ENCODE peak calls at places on chromosomes 16 and 17, in ten cellular contexts. One of them, this sample, is unnamed.

GRCh38 chr16:69796285-69797118 is 34.4 kb downstream of the WWP2 start:
- DNase-seq in spleen: no peak
- DNase-seq in heart left ventricle: no peak
- DNase-seq in prostate gland: peak
- DNase-seq in ovary: no peak
- DNase-seq in Peyer's patch: peak
- DNase-seq in IMR-90: peak
- DNase-seq in A549: peak
- DNase-seq in tibial nerve: peak
- DNase-seq in uterus: peak
- DNase-seq in this sample: peak

GRCh38 chr17:33896309-33896708 is 358.8 kb upstream of the CCL2 start:
- DNase-seq in ovary: no peak
- DNase-seq in Peyer's patch: no peak
- DNase-seq in A549: no peak
- DNase-seq in tibial nerve: no peak
- DNase-seq in uterus: no peak
- DNase-seq in IMR-90: no peak
- DNase-seq in heart left ventricle: no peak
- DNase-seq in spleen: no peak
- DNase-seq in prostate gland: no peak
- DNase-seq in this sample: no peak

GRCh38 chr17:82126479-82127314 is 28.7 kb upstream of the FASN start:
- DNase-seq in uterus: no peak
- DNase-seq in IMR-90: no peak
- DNase-seq in heart left ventricle: no peak
- DNase-seq in spleen: no peak
- DNase-seq in A549: no peak
- DNase-seq in tibial nerve: no peak
- DNase-seq in Peyer's patch: peak
- DNase-seq in ovary: no peak
- DNase-seq in prostate gland: no peak
- DNase-seq in this sample: no peak

GRCh38 chr17:41060052-41060604 is at the start of gene KRTAP2-3:
- DNase-seq in Peyer's patch: no peak
- DNase-seq in prostate gland: no peak
- DNase-seq in A549: peak
- DNase-seq in IMR-90: peak
- DNase-seq in tibial nerve: no peak
- DNase-seq in spleen: no peak
- DNase-seq in uterus: no peak
- DNase-seq in heart left ventricle: no peak
- DNase-seq in ovary: no peak
- DNase-seq in this sample: no peak

GRCh38 chr17:48642059-48642842 is 16.1 kb upstream of the HOXB9 start:
- DNase-seq in tibial nerve: no peak
- DNase-seq in IMR-90: no peak
- DNase-seq in uterus: no peak
- DNase-seq in spleen: no peak
- DNase-seq in A549: peak
- DNase-seq in Peyer's patch: peak
- DNase-seq in heart left ventricle: no peak
- DNase-seq in ovary: no peak
- DNase-seq in prostate gland: no peak
- DNase-seq in this sample: no peak

GRCh38 chr17:77692571-77693161 is 265.8 kb upstream of the TNRC6C start:
- DNase-seq in ovary: no peak
- DNase-seq in IMR-90: peak
- DNase-seq in heart left ventricle: no peak
- DNase-seq in Peyer's patch: no peak
- DNase-seq in prostate gland: no peak
- DNase-seq in A549: no peak
- DNase-seq in uterus: no peak
- DNase-seq in spleen: no peak
- DNase-seq in tibial nerve: no peak
- DNase-seq in this sample: peak

GRCh38 chr17:46916623-46917022 is 6.3 kb upstream of the GOSR2 start:
- DNase-seq in prostate gland: no peak
- DNase-seq in heart left ventricle: no peak
- DNase-seq in Peyer's patch: no peak
- DNase-seq in uterus: no peak
- DNase-seq in tibial nerve: no peak
- DNase-seq in A549: no peak
- DNase-seq in ovary: no peak
- DNase-seq in IMR-90: no peak
- DNase-seq in spleen: no peak
- DNase-seq in this sample: no peak

GRCh38 chr16:83940630-83941378 is 12.2 kb upstream of the OSGIN1 start:
- DNase-seq in heart left ventricle: no peak
- DNase-seq in uterus: no peak
- DNase-seq in prostate gland: no peak
- DNase-seq in Peyer's patch: no peak
- DNase-seq in spleen: no peak
- DNase-seq in tibial nerve: no peak
- DNase-seq in IMR-90: no peak
- DNase-seq in A549: no peak
- DNase-seq in ovary: no peak
- DNase-seq in this sample: no peak

GRCh38 chr17:75457047-75457654 is 716 bp downstream of the TMEM94 start:
- DNase-seq in prostate gland: no peak
- DNase-seq in ovary: peak
- DNase-seq in spleen: peak
- DNase-seq in IMR-90: peak
- DNase-seq in tibial nerve: no peak
- DNase-seq in heart left ventricle: no peak
- DNase-seq in Peyer's patch: no peak
- DNase-seq in A549: no peak
- DNase-seq in uterus: peak
- DNase-seq in this sample: no peak

GRCh38 chr17:29124931-29125270 is 55.3 kb downstream of the MYO18A start:
- DNase-seq in heart left ventricle: peak
- DNase-seq in ovary: no peak
- DNase-seq in A549: no peak
- DNase-seq in prostate gland: no peak
- DNase-seq in spleen: no peak
- DNase-seq in tibial nerve: no peak
- DNase-seq in uterus: no peak
- DNase-seq in IMR-90: no peak
- DNase-seq in Peyer's patch: peak
- DNase-seq in this sample: no peak

GRCh38 chr17:70070297-70071027 is 4.6 kb upstream of the KCNJ16 start:
- DNase-seq in prostate gland: no peak
- DNase-seq in heart left ventricle: no peak
- DNase-seq in IMR-90: peak
- DNase-seq in A549: no peak
- DNase-seq in tibial nerve: no peak
- DNase-seq in Peyer's patch: no peak
- DNase-seq in spleen: no peak
- DNase-seq in uterus: no peak
- DNase-seq in ovary: no peak
- DNase-seq in this sample: no peak

DNA sequence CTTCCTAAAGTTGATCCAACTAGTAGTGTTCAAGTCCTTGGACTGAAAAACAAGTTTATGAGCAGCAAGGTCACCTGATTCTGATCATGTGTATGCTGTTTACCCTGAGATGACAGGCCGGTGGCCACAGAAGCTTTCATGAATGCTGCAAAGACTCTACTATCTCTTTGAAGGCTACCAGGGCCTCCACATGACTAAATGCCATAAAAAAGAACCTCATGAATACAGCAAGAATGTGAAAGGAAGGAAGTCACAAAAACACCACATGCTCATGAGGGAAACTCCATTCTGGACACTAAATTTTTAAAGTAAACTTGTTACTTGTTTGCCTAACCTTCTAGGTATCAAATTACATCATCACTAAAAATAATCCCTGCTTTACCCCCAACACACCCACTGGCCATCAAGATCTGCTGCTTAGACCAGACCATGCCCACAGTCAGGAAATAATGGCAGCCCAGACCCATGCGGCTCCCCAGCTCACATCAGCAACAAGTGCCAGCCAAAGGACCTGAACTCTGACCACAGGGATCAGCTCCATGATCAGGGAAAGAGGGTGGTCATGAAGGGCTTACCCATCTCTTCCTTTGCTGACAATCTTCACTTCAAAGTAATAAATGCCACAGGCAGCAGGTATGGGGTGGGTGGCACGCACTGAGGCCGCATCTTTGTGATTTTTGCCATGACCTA is 1.4 kb downstream of the RANBP10 start:
- DNase-seq in tibial nerve: no peak
- DNase-seq in ovary: no peak
- DNase-seq in A549: no peak
- DNase-seq in heart left ventricle: no peak
- DNase-seq in Peyer's patch: no peak
- DNase-seq in prostate gland: no peak
- DNase-seq in spleen: no peak
- DNase-seq in IMR-90: peak
- DNase-seq in uterus: no peak
- DNase-seq in this sample: no peak
- H3K4me3 ChIP-seq in tibial nerve: no peak
- H3K4me3 ChIP-seq in ovary: peak
- H3K4me3 ChIP-seq in A549: peak
- H3K4me3 ChIP-seq in heart left ventricle: peak
- H3K4me3 ChIP-seq in Peyer's patch: peak
- H3K4me3 ChIP-seq in prostate gland: peak
- H3K4me3 ChIP-seq in spleen: peak
- H3K4me3 ChIP-seq in IMR-90: peak
- H3K4me3 ChIP-seq in uterus: no peak
- H3K4me3 ChIP-seq in this sample: no peak

DNA sequence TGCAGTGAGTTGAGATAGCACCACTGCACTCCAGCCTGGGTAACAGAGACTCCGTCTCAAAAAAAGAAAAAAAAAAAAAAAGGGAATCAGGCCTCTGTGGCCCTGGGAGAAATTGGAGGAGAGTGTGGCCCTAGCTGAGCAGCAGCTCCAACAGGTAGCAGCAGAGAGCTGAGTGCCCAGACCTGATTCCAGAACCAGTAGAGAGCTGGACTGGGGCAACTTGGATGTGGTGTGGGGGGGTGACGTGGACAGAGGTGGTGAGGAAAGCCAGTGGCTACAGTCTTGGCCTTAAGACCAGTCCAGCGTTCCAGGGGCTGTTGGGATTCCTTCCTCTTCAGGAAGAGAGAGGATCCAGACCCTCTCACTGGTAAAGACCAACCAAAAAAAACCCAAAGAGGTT is 1.7 kb downstream of the HSPB9 start:
- DNase-seq in uterus: no peak
- DNase-seq in heart left ventricle: no peak
- DNase-seq in prostate gland: no peak
- DNase-seq in A549: no peak
- DNase-seq in IMR-90: no peak
- DNase-seq in spleen: no peak
- DNase-seq in Peyer's patch: no peak
- DNase-seq in ovary: no peak
- DNase-seq in tibial nerve: no peak
- DNase-seq in this sample: no peak
- TF ChIP-seq CTCF in uterus: no peak
- TF ChIP-seq CTCF in heart left ventricle: no peak
- TF ChIP-seq CTCF in prostate gland: no peak
- TF ChIP-seq CTCF in A549: no peak
- TF ChIP-seq CTCF in IMR-90: peak
- TF ChIP-seq CTCF in spleen: no peak
- TF ChIP-seq CTCF in Peyer's patch: no peak
- TF ChIP-seq CTCF in ovary: no peak
- TF ChIP-seq CTCF in tibial nerve: no peak
- TF ChIP-seq CTCF in this sample: no peak

DNA sequence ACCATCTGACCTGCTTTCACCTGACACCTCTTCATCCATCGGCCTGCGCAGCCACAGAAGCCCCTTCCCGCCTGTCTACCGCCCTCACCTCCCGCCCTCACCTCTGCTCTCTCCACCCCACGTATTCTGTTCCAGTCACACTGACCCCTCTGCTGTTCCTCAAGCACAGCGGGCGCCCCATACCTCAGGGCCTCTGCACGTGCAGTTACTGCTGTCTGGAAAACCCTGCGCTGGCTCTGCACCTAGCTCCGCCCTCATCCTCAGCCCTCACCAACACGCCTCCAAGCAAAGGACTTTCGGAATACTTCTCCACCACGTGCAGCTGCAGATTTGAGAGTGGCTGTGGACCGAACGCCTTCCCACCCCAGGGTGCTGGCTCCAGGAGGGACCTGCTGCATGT is 24.6 kb upstream of the PABPN1L start:
- DNase-seq in tibial nerve: no peak
- DNase-seq in heart left ventricle: no peak
- DNase-seq in uterus: no peak
- DNase-seq in Peyer's patch: no peak
- DNase-seq in IMR-90: no peak
- DNase-seq in ovary: no peak
- DNase-seq in spleen: no peak
- DNase-seq in A549: no peak
- DNase-seq in prostate gland: no peak
- DNase-seq in this sample: no peak
- TF ChIP-seq POLR2A in tibial nerve: no peak
- TF ChIP-seq POLR2A in heart left ventricle: no peak
- TF ChIP-seq POLR2A in uterus: no peak
- TF ChIP-seq POLR2A in Peyer's patch: no peak
- TF ChIP-seq POLR2A in IMR-90: no peak
- TF ChIP-seq POLR2A in ovary: no peak
- TF ChIP-seq POLR2A in spleen: no peak
- TF ChIP-seq POLR2A in A549: no peak
- TF ChIP-seq POLR2A in prostate gland: no peak
- TF ChIP-seq POLR2A in this sample: no peak

GRCh38 chr16:4486126-4486893 is 10.1 kb downstream of the HMOX2 start:
- DNase-seq in tibial nerve: peak
- DNase-seq in IMR-90: no peak
- DNase-seq in ovary: no peak
- DNase-seq in prostate gland: peak
- DNase-seq in A549: no peak
- DNase-seq in Peyer's patch: no peak
- DNase-seq in heart left ventricle: peak
- DNase-seq in spleen: no peak
- DNase-seq in uterus: no peak
- DNase-seq in this sample: no peak

GRCh38 chr16:4487955-4488481 is 11.8 kb downstream of the HMOX2 start:
- DNase-seq in heart left ventricle: no peak
- DNase-seq in prostate gland: peak
- DNase-seq in tibial nerve: no peak
- DNase-seq in IMR-90: peak
- DNase-seq in Peyer's patch: no peak
- DNase-seq in spleen: no peak
- DNase-seq in ovary: no peak
- DNase-seq in A549: no peak
- DNase-seq in uterus: no peak
- DNase-seq in this sample: no peak

GRCh38 chr16:4491898-4492297 is 15.7 kb downstream of the HMOX2 start:
- DNase-seq in Peyer's patch: no peak
- DNase-seq in A549: no peak
- DNase-seq in heart left ventricle: no peak
- DNase-seq in prostate gland: no peak
- DNase-seq in tibial nerve: no peak
- DNase-seq in IMR-90: no peak
- DNase-seq in ovary: no peak
- DNase-seq in spleen: no peak
- DNase-seq in uterus: no peak
- DNase-seq in this sample: no peak

GRCh38 chr16:4489030-4489429 is 12.8 kb downstream of the HMOX2 start:
- DNase-seq in prostate gland: no peak
- DNase-seq in Peyer's patch: no peak
- DNase-seq in heart left ventricle: no peak
- DNase-seq in uterus: no peak
- DNase-seq in ovary: no peak
- DNase-seq in A549: no peak
- DNase-seq in tibial nerve: no peak
- DNase-seq in IMR-90: peak
- DNase-seq in spleen: no peak
- DNase-seq in this sample: no peak

GRCh38 chr16:4488486-4488967 is 12.3 kb downstream of the HMOX2 start:
- DNase-seq in IMR-90: peak
- DNase-seq in tibial nerve: no peak
- DNase-seq in Peyer's patch: no peak
- DNase-seq in A549: no peak
- DNase-seq in prostate gland: no peak
- DNase-seq in ovary: no peak
- DNase-seq in heart left ventricle: no peak
- DNase-seq in uterus: no peak
- DNase-seq in spleen: no peak
- DNase-seq in this sample: no peak
- H3K4me3 ChIP-seq in IMR-90: no peak
- H3K4me3 ChIP-seq in tibial nerve: no peak
- H3K4me3 ChIP-seq in Peyer's patch: no peak
- H3K4me3 ChIP-seq in A549: no peak
- H3K4me3 ChIP-seq in prostate gland: no peak
- H3K4me3 ChIP-seq in ovary: no peak
- H3K4me3 ChIP-seq in heart left ventricle: no peak
- H3K4me3 ChIP-seq in uterus: no peak
- H3K4me3 ChIP-seq in spleen: no peak
- H3K4me3 ChIP-seq in this sample: no peak

This sample was measured in lower leg skin.